ENCODE peak calls at places on chromosome 12, in ten cellular contexts. One of them, this sample, is unnamed.

GRCh38 chr12:98002887-98003493 is 512.4 kb upstream of the TMPO start:
- DNase-seq in aorta: no peak
- DNase-seq in GM18507: peak; percentile 1
- DNase-seq in epithelial cell of esophagus: peak; percentile 58
- DNase-seq in GM12864: peak; percentile 13
- DNase-seq in HuH-7.5: peak; percentile 16
- DNase-seq in left lung: no peak
- DNase-seq in stimulated activated CD4-positive, alpha-beta T cell treated with anti-CD3 and anti-CD28 coated beads, Interleukin-12 subunit alpha, Interleukin-12 subunit beta, amount 100 ng/mL, for 4 hours: no peak
- DNase-seq in stimulated activated CD8-positive, alpha-beta memory T cell treated with anti-CD3 and anti-CD28 coated beads, Interleukin-15, amount 100 ng/mL, for 24 hours: no peak
- DNase-seq in AG09319: no peak
- DNase-seq in this sample: no peak

GRCh38 chr12:51395283-51396230 is 4.4 kb upstream of the GALNT6 start:
- DNase-seq in AG09319: no peak
- DNase-seq in stimulated activated CD4-positive, alpha-beta T cell treated with anti-CD3 and anti-CD28 coated beads, Interleukin-12 subunit alpha, Interleukin-12 subunit beta, amount 100 ng/mL, for 4 hours: no peak
- DNase-seq in epithelial cell of esophagus: no peak
- DNase-seq in GM18507: peak; percentile 35
- DNase-seq in aorta: no peak
- DNase-seq in HuH-7.5: no peak
- DNase-seq in GM12864: no peak
- DNase-seq in stimulated activated CD8-positive, alpha-beta memory T cell treated with anti-CD3 and anti-CD28 coated beads, Interleukin-15, amount 100 ng/mL, for 24 hours: no peak
- DNase-seq in left lung: no peak
- DNase-seq in this sample: peak; percentile 66

GRCh38 chr12:120043421-120043820 is 54.4 kb downstream of the BICDL1 start:
- DNase-seq in HuH-7.5: no peak
- DNase-seq in epithelial cell of esophagus: no peak
- DNase-seq in aorta: no peak
- DNase-seq in left lung: no peak
- DNase-seq in AG09319: no peak
- DNase-seq in stimulated activated CD4-positive, alpha-beta T cell treated with anti-CD3 and anti-CD28 coated beads, Interleukin-12 subunit alpha, Interleukin-12 subunit beta, amount 100 ng/mL, for 4 hours: no peak
- DNase-seq in GM18507: no peak
- DNase-seq in GM12864: no peak
- DNase-seq in stimulated activated CD8-positive, alpha-beta memory T cell treated with anti-CD3 and anti-CD28 coated beads, Interleukin-15, amount 100 ng/mL, for 24 hours: no peak
- DNase-seq in this sample: no peak

GRCh38 chr12:122421815-122422737 is at the start of gene CLIP1:
- DNase-seq in HuH-7.5: no peak
- DNase-seq in GM12864: no peak
- DNase-seq in GM18507: peak; percentile 46
- DNase-seq in stimulated activated CD4-positive, alpha-beta T cell treated with anti-CD3 and anti-CD28 coated beads, Interleukin-12 subunit alpha, Interleukin-12 subunit beta, amount 100 ng/mL, for 4 hours: peak; percentile 63
- DNase-seq in left lung: peak; percentile 61
- DNase-seq in aorta: peak; percentile 88
- DNase-seq in stimulated activated CD8-positive, alpha-beta memory T cell treated with anti-CD3 and anti-CD28 coated beads, Interleukin-15, amount 100 ng/mL, for 24 hours: peak; percentile 40
- DNase-seq in epithelial cell of esophagus: peak; percentile 81
- DNase-seq in AG09319: peak; percentile 25
- DNase-seq in this sample: peak; percentile 87

GRCh38 chr12:94427520-94428381 is 31.9 kb downstream of the CEP83 start:
- DNase-seq in aorta: no peak
- DNase-seq in left lung: peak; percentile 44
- DNase-seq in GM18507: no peak
- DNase-seq in GM12864: no peak
- DNase-seq in stimulated activated CD4-positive, alpha-beta T cell treated with anti-CD3 and anti-CD28 coated beads, Interleukin-12 subunit alpha, Interleukin-12 subunit beta, amount 100 ng/mL, for 4 hours: no peak
- DNase-seq in AG09319: peak; percentile 42
- DNase-seq in HuH-7.5: no peak
- DNase-seq in epithelial cell of esophagus: no peak
- DNase-seq in stimulated activated CD8-positive, alpha-beta memory T cell treated with anti-CD3 and anti-CD28 coated beads, Interleukin-15, amount 100 ng/mL, for 24 hours: no peak
- DNase-seq in this sample: no peak

GRCh38 chr12:98724384-98725155 is 79.5 kb downstream of the APAF1 start:
- DNase-seq in GM12864: no peak
- DNase-seq in aorta: no peak
- DNase-seq in GM18507: no peak
- DNase-seq in AG09319: no peak
- DNase-seq in stimulated activated CD4-positive, alpha-beta T cell treated with anti-CD3 and anti-CD28 coated beads, Interleukin-12 subunit alpha, Interleukin-12 subunit beta, amount 100 ng/mL, for 4 hours: no peak
- DNase-seq in epithelial cell of esophagus: no peak
- DNase-seq in HuH-7.5: no peak
- DNase-seq in stimulated activated CD8-positive, alpha-beta memory T cell treated with anti-CD3 and anti-CD28 coated beads, Interleukin-15, amount 100 ng/mL, for 24 hours: no peak
- DNase-seq in left lung: no peak
- DNase-seq in this sample: no peak

GRCh38 chr12:114777052-114777451 is 93.1 kb upstream of the TBX3 start:
- DNase-seq in AG09319: no peak
- DNase-seq in GM12864: no peak
- DNase-seq in aorta: no peak
- DNase-seq in stimulated activated CD8-positive, alpha-beta memory T cell treated with anti-CD3 and anti-CD28 coated beads, Interleukin-15, amount 100 ng/mL, for 24 hours: no peak
- DNase-seq in HuH-7.5: no peak
- DNase-seq in left lung: no peak
- DNase-seq in epithelial cell of esophagus: no peak
- DNase-seq in stimulated activated CD4-positive, alpha-beta T cell treated with anti-CD3 and anti-CD28 coated beads, Interleukin-12 subunit alpha, Interleukin-12 subunit beta, amount 100 ng/mL, for 4 hours: no peak
- DNase-seq in GM18507: no peak
- DNase-seq in this sample: no peak

GRCh38 chr12:104669057-104669770 is 212.5 kb downstream of the CHST11 start:
- DNase-seq in GM18507: no peak
- DNase-seq in GM12864: no peak
- DNase-seq in HuH-7.5: no peak
- DNase-seq in stimulated activated CD8-positive, alpha-beta memory T cell treated with anti-CD3 and anti-CD28 coated beads, Interleukin-15, amount 100 ng/mL, for 24 hours: no peak
- DNase-seq in aorta: peak; percentile 88
- DNase-seq in stimulated activated CD4-positive, alpha-beta T cell treated with anti-CD3 and anti-CD28 coated beads, Interleukin-12 subunit alpha, Interleukin-12 subunit beta, amount 100 ng/mL, for 4 hours: no peak
- DNase-seq in AG09319: no peak
- DNase-seq in epithelial cell of esophagus: peak; percentile 76
- DNase-seq in left lung: no peak
- DNase-seq in this sample: no peak

GRCh38 chr12:109134186-109134917 is 18.0 kb downstream of the ACACB start:
- DNase-seq in stimulated activated CD8-positive, alpha-beta memory T cell treated with anti-CD3 and anti-CD28 coated beads, Interleukin-15, amount 100 ng/mL, for 24 hours: no peak
- DNase-seq in epithelial cell of esophagus: peak; percentile 3
- DNase-seq in GM18507: no peak
- DNase-seq in stimulated activated CD4-positive, alpha-beta T cell treated with anti-CD3 and anti-CD28 coated beads, Interleukin-12 subunit alpha, Interleukin-12 subunit beta, amount 100 ng/mL, for 4 hours: no peak
- DNase-seq in HuH-7.5: peak; percentile 65
- DNase-seq in AG09319: peak; percentile 67
- DNase-seq in left lung: no peak
- DNase-seq in GM12864: no peak
- DNase-seq in aorta: no peak
- DNase-seq in this sample: no peak

GRCh38 chr12:63294327-63294632 is 143.3 kb upstream of the AVPR1A start:
- DNase-seq in HuH-7.5: peak; percentile 33
- DNase-seq in stimulated activated CD8-positive, alpha-beta memory T cell treated with anti-CD3 and anti-CD28 coated beads, Interleukin-15, amount 100 ng/mL, for 24 hours: no peak
- DNase-seq in GM12864: no peak
- DNase-seq in epithelial cell of esophagus: peak; percentile 80
- DNase-seq in aorta: no peak
- DNase-seq in stimulated activated CD4-positive, alpha-beta T cell treated with anti-CD3 and anti-CD28 coated beads, Interleukin-12 subunit alpha, Interleukin-12 subunit beta, amount 100 ng/mL, for 4 hours: no peak
- DNase-seq in left lung: no peak
- DNase-seq in AG09319: peak; percentile 25
- DNase-seq in GM18507: no peak
- DNase-seq in this sample: no peak

GRCh38 chr12:124240493-124240892 is 54.4 kb upstream of the RFLNA start:
- DNase-seq in left lung: no peak
- DNase-seq in GM12864: no peak
- DNase-seq in stimulated activated CD8-positive, alpha-beta memory T cell treated with anti-CD3 and anti-CD28 coated beads, Interleukin-15, amount 100 ng/mL, for 24 hours: no peak
- DNase-seq in HuH-7.5: no peak
- DNase-seq in epithelial cell of esophagus: peak; percentile 18
- DNase-seq in stimulated activated CD4-positive, alpha-beta T cell treated with anti-CD3 and anti-CD28 coated beads, Interleukin-12 subunit alpha, Interleukin-12 subunit beta, amount 100 ng/mL, for 4 hours: no peak
- DNase-seq in GM18507: peak; percentile 15
- DNase-seq in AG09319: no peak
- DNase-seq in aorta: no peak
- DNase-seq in this sample: no peak

GRCh38 chr12:9049520-9050133 is 60.3 kb downstream of the KLRG1 start:
- DNase-seq in GM12864: no peak
- DNase-seq in AG09319: no peak
- DNase-seq in stimulated activated CD8-positive, alpha-beta memory T cell treated with anti-CD3 and anti-CD28 coated beads, Interleukin-15, amount 100 ng/mL, for 24 hours: no peak
- DNase-seq in HuH-7.5: no peak
- DNase-seq in stimulated activated CD4-positive, alpha-beta T cell treated with anti-CD3 and anti-CD28 coated beads, Interleukin-12 subunit alpha, Interleukin-12 subunit beta, amount 100 ng/mL, for 4 hours: no peak
- DNase-seq in GM18507: no peak
- DNase-seq in epithelial cell of esophagus: peak; percentile 58
- DNase-seq in aorta: no peak
- DNase-seq in left lung: no peak
- DNase-seq in this sample: no peak

GRCh38 chr12:119154435-119154818 is 24.3 kb upstream of the HSPB8 start:
- DNase-seq in aorta: peak; percentile 80
- DNase-seq in left lung: no peak
- DNase-seq in stimulated activated CD4-positive, alpha-beta T cell treated with anti-CD3 and anti-CD28 coated beads, Interleukin-12 subunit alpha, Interleukin-12 subunit beta, amount 100 ng/mL, for 4 hours: no peak
- DNase-seq in AG09319: no peak
- DNase-seq in epithelial cell of esophagus: no peak
- DNase-seq in HuH-7.5: no peak
- DNase-seq in GM12864: no peak
- DNase-seq in stimulated activated CD8-positive, alpha-beta memory T cell treated with anti-CD3 and anti-CD28 coated beads, Interleukin-15, amount 100 ng/mL, for 24 hours: no peak
- DNase-seq in GM18507: no peak
- DNase-seq in this sample: no peak

GRCh38 chr12:122846622-122847515 is 11.6 kb downstream of the HIP1R start:
- DNase-seq in stimulated activated CD8-positive, alpha-beta memory T cell treated with anti-CD3 and anti-CD28 coated beads, Interleukin-15, amount 100 ng/mL, for 24 hours: no peak
- DNase-seq in epithelial cell of esophagus: no peak
- DNase-seq in aorta: peak; percentile 64
- DNase-seq in HuH-7.5: no peak
- DNase-seq in GM18507: no peak
- DNase-seq in left lung: no peak
- DNase-seq in GM12864: no peak
- DNase-seq in stimulated activated CD4-positive, alpha-beta T cell treated with anti-CD3 and anti-CD28 coated beads, Interleukin-12 subunit alpha, Interleukin-12 subunit beta, amount 100 ng/mL, for 4 hours: no peak
- DNase-seq in AG09319: no peak
- DNase-seq in this sample: peak; percentile 53

GRCh38 chr12:122133192-122133950 is 40.6 kb downstream of the IL31 start:
- DNase-seq in stimulated activated CD4-positive, alpha-beta T cell treated with anti-CD3 and anti-CD28 coated beads, Interleukin-12 subunit alpha, Interleukin-12 subunit beta, amount 100 ng/mL, for 4 hours: no peak
- DNase-seq in aorta: no peak
- DNase-seq in left lung: no peak
- DNase-seq in GM18507: no peak
- DNase-seq in HuH-7.5: no peak
- DNase-seq in GM12864: no peak
- DNase-seq in epithelial cell of esophagus: no peak
- DNase-seq in AG09319: no peak
- DNase-seq in stimulated activated CD8-positive, alpha-beta memory T cell treated with anti-CD3 and anti-CD28 coated beads, Interleukin-15, amount 100 ng/mL, for 24 hours: no peak
- DNase-seq in this sample: no peak

GRCh38 chr12:45644521-45644920 is 85.0 kb upstream of the ARID2 start:
- DNase-seq in stimulated activated CD8-positive, alpha-beta memory T cell treated with anti-CD3 and anti-CD28 coated beads, Interleukin-15, amount 100 ng/mL, for 24 hours: no peak
- DNase-seq in GM18507: no peak
- DNase-seq in left lung: no peak
- DNase-seq in GM12864: no peak
- DNase-seq in HuH-7.5: no peak
- DNase-seq in epithelial cell of esophagus: peak; percentile 87
- DNase-seq in aorta: no peak
- DNase-seq in AG09319: no peak
- DNase-seq in stimulated activated CD4-positive, alpha-beta T cell treated with anti-CD3 and anti-CD28 coated beads, Interleukin-12 subunit alpha, Interleukin-12 subunit beta, amount 100 ng/mL, for 4 hours: no peak
- DNase-seq in this sample: no peak

GRCh38 chr12:23640754-23641153 is 308.7 kb downstream of the SOX5 start:
- DNase-seq in AG09319: no peak
- DNase-seq in stimulated activated CD4-positive, alpha-beta T cell treated with anti-CD3 and anti-CD28 coated beads, Interleukin-12 subunit alpha, Interleukin-12 subunit beta, amount 100 ng/mL, for 4 hours: no peak
- DNase-seq in aorta: no peak
- DNase-seq in GM12864: no peak
- DNase-seq in epithelial cell of esophagus: no peak
- DNase-seq in stimulated activated CD8-positive, alpha-beta memory T cell treated with anti-CD3 and anti-CD28 coated beads, Interleukin-15, amount 100 ng/mL, for 24 hours: no peak
- DNase-seq in left lung: no peak
- DNase-seq in GM18507: no peak
- DNase-seq in HuH-7.5: no peak
- DNase-seq in this sample: no peak

GRCh38 chr12:42282301-42282700 is 43.6 kb downstream of the ZCRB1 start:
- DNase-seq in stimulated activated CD8-positive, alpha-beta memory T cell treated with anti-CD3 and anti-CD28 coated beads, Interleukin-15, amount 100 ng/mL, for 24 hours: no peak
- DNase-seq in AG09319: no peak
- DNase-seq in aorta: no peak
- DNase-seq in stimulated activated CD4-positive, alpha-beta T cell treated with anti-CD3 and anti-CD28 coated beads, Interleukin-12 subunit alpha, Interleukin-12 subunit beta, amount 100 ng/mL, for 4 hours: no peak
- DNase-seq in GM18507: no peak
- DNase-seq in epithelial cell of esophagus: no peak
- DNase-seq in HuH-7.5: no peak
- DNase-seq in GM12864: no peak
- DNase-seq in left lung: no peak
- DNase-seq in this sample: no peak